ENCODE peak calls at places on chromosomes 5 and 9, in nine cellular contexts. One of them, this sample, is unnamed.

GRCh38 chr5:67815455-67816391 is 399.8 kb upstream of the PIK3R1 start:
- DNase-seq in A549: no peak
- DNase-seq in tibial nerve: peak; percentile 56
- DNase-seq in stomach: no peak
- DNase-seq in gastrocnemius medialis: peak; percentile 28
- DNase-seq in upper lobe of left lung: no peak
- DNase-seq in erythroblast: peak; percentile 82
- DNase-seq in transverse colon: no peak
- DNase-seq in thyroid gland: no peak
- DNase-seq in this sample: no peak

GRCh38 chr9:134410078-134410834 is 84.0 kb downstream of the RXRA start:
- DNase-seq in A549: no peak
- DNase-seq in tibial nerve: no peak
- DNase-seq in stomach: peak; percentile 81
- DNase-seq in gastrocnemius medialis: peak; percentile 92
- DNase-seq in upper lobe of left lung: peak; percentile 94
- DNase-seq in erythroblast: no peak
- DNase-seq in transverse colon: peak; percentile 58
- DNase-seq in thyroid gland: peak; percentile 53
- DNase-seq in this sample: no peak

GRCh38 chr5:81408496-81408895 is 14.6 kb upstream of the ACOT12 start:
- DNase-seq in A549: no peak
- DNase-seq in tibial nerve: no peak
- DNase-seq in stomach: no peak
- DNase-seq in gastrocnemius medialis: no peak
- DNase-seq in upper lobe of left lung: no peak
- DNase-seq in erythroblast: no peak
- DNase-seq in transverse colon: no peak
- DNase-seq in thyroid gland: no peak
- DNase-seq in this sample: no peak

GRCh38 chr5:132013711-132014110 is 2.3 kb upstream of the ACSL6 start:
- DNase-seq in A549: no peak
- DNase-seq in tibial nerve: no peak
- DNase-seq in stomach: no peak
- DNase-seq in gastrocnemius medialis: peak; percentile 1
- DNase-seq in upper lobe of left lung: peak; percentile 10
- DNase-seq in erythroblast: no peak
- DNase-seq in transverse colon: peak; percentile 2
- DNase-seq in thyroid gland: no peak
- DNase-seq in this sample: no peak

GRCh38 chr9:132039284-132039683 is 40.4 kb downstream of the MED27 start:
- DNase-seq in A549: no peak
- DNase-seq in tibial nerve: no peak
- DNase-seq in stomach: no peak
- DNase-seq in gastrocnemius medialis: no peak
- DNase-seq in upper lobe of left lung: no peak
- DNase-seq in erythroblast: no peak
- DNase-seq in transverse colon: no peak
- DNase-seq in thyroid gland: no peak
- DNase-seq in this sample: no peak

GRCh38 chr9:124348831-124349230 is 66.4 kb downstream of the PSMB7 start:
- DNase-seq in A549: no peak
- DNase-seq in tibial nerve: no peak
- DNase-seq in stomach: no peak
- DNase-seq in gastrocnemius medialis: no peak
- DNase-seq in upper lobe of left lung: no peak
- DNase-seq in erythroblast: no peak
- DNase-seq in transverse colon: no peak
- DNase-seq in thyroid gland: no peak
- DNase-seq in this sample: no peak

GRCh38 chr9:129875181-129875611 is 39.9 kb downstream of the USP20 start:
- DNase-seq in A549: no peak
- DNase-seq in tibial nerve: no peak
- DNase-seq in stomach: no peak
- DNase-seq in gastrocnemius medialis: no peak
- DNase-seq in upper lobe of left lung: no peak
- DNase-seq in erythroblast: peak; percentile 22
- DNase-seq in transverse colon: no peak
- DNase-seq in thyroid gland: no peak
- DNase-seq in this sample: no peak

GRCh38 chr5:98941131-98941883 is 12.5 kb upstream of the CHD1 start:
- DNase-seq in A549: no peak
- DNase-seq in tibial nerve: no peak
- DNase-seq in stomach: no peak
- DNase-seq in gastrocnemius medialis: no peak
- DNase-seq in upper lobe of left lung: no peak
- DNase-seq in erythroblast: no peak
- DNase-seq in transverse colon: no peak
- DNase-seq in thyroid gland: no peak
- DNase-seq in this sample: no peak

GRCh38 chr5:66477591-66477990 is 118.6 kb upstream of the MAST4 start:
- DNase-seq in A549: no peak
- DNase-seq in tibial nerve: no peak
- DNase-seq in stomach: no peak
- DNase-seq in gastrocnemius medialis: no peak
- DNase-seq in upper lobe of left lung: no peak
- DNase-seq in erythroblast: no peak
- DNase-seq in transverse colon: no peak
- DNase-seq in thyroid gland: no peak
- DNase-seq in this sample: no peak

GRCh38 chr9:98251554-98251953 is 3.9 kb downstream of the TBC1D2 start:
- DNase-seq in A549: peak; percentile 80
- DNase-seq in tibial nerve: no peak
- DNase-seq in stomach: no peak
- DNase-seq in gastrocnemius medialis: no peak
- DNase-seq in upper lobe of left lung: peak; percentile 40
- DNase-seq in erythroblast: no peak
- DNase-seq in transverse colon: no peak
- DNase-seq in thyroid gland: no peak
- DNase-seq in this sample: peak; percentile 37

GRCh38 chr9:102113191-102113590 is 374.7 kb upstream of the GRIN3A start:
- DNase-seq in A549: no peak
- DNase-seq in tibial nerve: no peak
- DNase-seq in stomach: no peak
- DNase-seq in gastrocnemius medialis: no peak
- DNase-seq in upper lobe of left lung: no peak
- DNase-seq in erythroblast: no peak
- DNase-seq in transverse colon: no peak
- DNase-seq in thyroid gland: no peak
- DNase-seq in this sample: no peak

GRCh38 chr5:50958852-50959457 is 292.5 kb downstream of the PARP8 start:
- DNase-seq in A549: peak; percentile 19
- DNase-seq in tibial nerve: peak; percentile 60
- DNase-seq in stomach: no peak
- DNase-seq in gastrocnemius medialis: no peak
- DNase-seq in upper lobe of left lung: no peak
- DNase-seq in erythroblast: peak; percentile 39
- DNase-seq in transverse colon: no peak
- DNase-seq in thyroid gland: peak; percentile 31
- DNase-seq in this sample: no peak

DNA sequence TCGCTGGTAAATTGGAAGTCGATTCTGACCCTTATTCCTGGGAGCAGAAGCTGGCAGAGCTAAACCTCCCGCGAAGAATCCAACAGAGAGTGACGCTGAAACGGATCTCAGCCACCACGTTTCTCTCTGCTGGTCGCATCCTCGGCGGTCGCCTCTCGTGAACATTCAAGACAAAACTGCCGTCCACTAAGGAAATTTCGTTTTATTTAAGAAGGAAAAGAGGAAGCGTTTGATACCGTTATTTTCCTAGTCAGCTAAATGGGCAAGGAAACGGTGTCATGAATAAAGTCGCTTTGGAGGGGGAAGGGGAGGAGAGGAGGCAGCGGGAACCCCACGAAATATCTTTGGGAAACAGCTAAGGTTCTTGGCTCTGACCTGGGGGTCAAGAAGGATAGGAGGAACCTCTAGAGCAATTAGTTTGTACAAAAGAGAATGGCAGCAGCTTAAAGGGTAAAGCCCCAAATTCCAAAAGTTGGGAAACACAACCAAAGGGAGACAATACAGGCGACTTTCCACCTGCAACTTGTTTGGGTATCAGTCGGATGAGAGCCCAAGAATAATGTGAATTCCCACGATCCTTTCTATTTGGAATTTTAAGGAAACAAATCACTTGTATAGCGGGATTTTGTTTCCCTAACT is 2.0 kb downstream of the FOXB2 start:
- DNase-seq in A549: no peak
- DNase-seq in tibial nerve: no peak
- DNase-seq in stomach: no peak
- DNase-seq in gastrocnemius medialis: no peak
- DNase-seq in upper lobe of left lung: no peak
- DNase-seq in erythroblast: peak; percentile 15
- DNase-seq in transverse colon: no peak
- DNase-seq in thyroid gland: no peak
- DNase-seq in this sample: no peak
- TF ChIP-seq POLR2A in A549: no peak
- TF ChIP-seq POLR2A in tibial nerve: no peak
- TF ChIP-seq POLR2A in stomach: no peak
- TF ChIP-seq POLR2A in gastrocnemius medialis: no peak
- TF ChIP-seq POLR2A in upper lobe of left lung: no peak
- TF ChIP-seq POLR2A in erythroblast: no peak
- TF ChIP-seq POLR2A in transverse colon: no peak
- TF ChIP-seq POLR2A in thyroid gland: no peak
- TF ChIP-seq POLR2A in this sample: no peak

DNA sequence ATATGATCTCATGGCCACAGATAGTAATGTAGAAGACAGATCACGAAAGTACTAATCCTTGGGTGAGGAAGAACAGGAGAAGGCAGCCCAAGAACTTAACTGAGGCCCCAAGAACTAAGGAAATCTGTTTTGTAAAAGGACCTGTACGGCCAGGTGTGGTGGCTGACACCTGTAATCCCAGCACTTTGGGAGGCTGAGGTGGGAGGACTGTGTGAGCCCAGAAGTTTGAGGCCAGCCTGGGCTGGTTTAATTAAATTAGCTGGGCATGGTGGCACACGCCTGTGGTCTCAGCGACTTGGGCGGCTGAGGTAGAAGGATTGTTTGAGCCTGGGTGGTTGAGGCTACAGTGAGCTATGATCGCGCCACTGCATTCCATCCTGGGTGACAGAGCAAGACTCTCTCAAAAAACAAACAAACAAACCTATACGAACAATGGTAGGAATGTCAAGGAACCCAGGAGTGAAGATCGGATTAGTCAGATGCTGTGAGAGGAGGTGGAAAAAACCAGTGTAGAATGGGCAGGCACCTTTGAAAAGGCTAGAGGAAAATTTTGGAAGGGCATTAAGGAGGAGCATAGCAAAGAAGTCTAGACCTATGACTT is 283.8 kb upstream of the DMRT1 start:
- DNase-seq in A549: peak; percentile 68
- DNase-seq in tibial nerve: no peak
- DNase-seq in stomach: no peak
- DNase-seq in gastrocnemius medialis: no peak
- DNase-seq in upper lobe of left lung: no peak
- DNase-seq in erythroblast: no peak
- DNase-seq in transverse colon: no peak
- DNase-seq in thyroid gland: no peak
- DNase-seq in this sample: no peak
- TF ChIP-seq POLR2A in A549: no peak
- TF ChIP-seq POLR2A in tibial nerve: no peak
- TF ChIP-seq POLR2A in stomach: no peak
- TF ChIP-seq POLR2A in gastrocnemius medialis: no peak
- TF ChIP-seq POLR2A in upper lobe of left lung: no peak
- TF ChIP-seq POLR2A in erythroblast: no peak
- TF ChIP-seq POLR2A in transverse colon: no peak
- TF ChIP-seq POLR2A in thyroid gland: no peak
- TF ChIP-seq POLR2A in this sample: no peak

DNA sequence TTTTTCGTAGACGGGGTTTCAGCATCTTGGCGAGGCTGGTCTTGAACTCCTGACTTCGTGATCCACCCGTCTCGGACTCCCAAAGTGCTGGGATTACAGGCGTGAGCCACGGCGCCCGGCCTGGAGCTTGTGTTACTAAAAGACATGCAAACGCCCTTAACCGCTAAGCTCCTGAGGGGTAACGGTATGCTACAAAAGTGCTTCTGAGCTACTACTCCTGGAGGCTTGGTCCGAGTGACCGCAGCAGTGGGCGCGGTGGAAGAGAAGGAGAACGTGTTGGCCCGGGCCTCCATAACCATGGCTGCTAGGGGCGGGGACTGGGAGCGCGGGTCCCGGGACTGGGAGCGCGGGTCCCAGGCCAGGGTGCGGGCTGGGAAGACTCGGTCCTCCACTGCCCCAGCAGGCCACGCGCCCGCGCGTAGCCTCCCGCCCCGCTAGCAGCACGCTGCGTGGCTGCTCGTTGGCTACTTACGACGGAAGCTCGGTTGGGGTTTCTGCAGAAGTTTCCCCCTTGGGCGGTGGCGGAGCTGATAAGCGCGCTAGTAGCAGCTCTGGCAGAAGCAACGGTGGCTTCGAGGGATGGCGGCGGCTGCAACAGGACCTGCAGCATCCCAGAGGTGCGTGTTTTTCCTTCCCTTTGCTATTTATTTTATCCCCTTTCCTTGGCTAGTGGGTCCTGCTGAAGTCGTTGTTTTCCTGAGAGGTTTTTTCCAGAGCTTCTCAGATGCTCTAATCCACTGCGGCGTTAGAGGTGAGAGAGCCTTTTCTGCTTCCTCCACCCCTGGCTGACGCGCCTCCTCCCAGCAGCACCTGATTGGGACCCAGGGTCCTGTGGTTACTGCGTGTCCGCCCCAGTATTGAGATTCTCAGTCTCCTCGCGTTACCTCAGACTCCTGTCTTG is 69.3 kb upstream of the CCDC180 start:
- DNase-seq in A549: peak; percentile 65
- DNase-seq in tibial nerve: peak; percentile 68
- DNase-seq in stomach: peak; percentile 76
- DNase-seq in gastrocnemius medialis: peak; percentile 57
- DNase-seq in upper lobe of left lung: peak; percentile 84
- DNase-seq in erythroblast: peak; percentile 92
- DNase-seq in transverse colon: peak; percentile 81
- DNase-seq in thyroid gland: peak; percentile 89
- DNase-seq in this sample: peak; percentile 78
- TF ChIP-seq POLR2A in A549: peak; percentile 42
- TF ChIP-seq POLR2A in tibial nerve: no peak
- TF ChIP-seq POLR2A in stomach: no peak
- TF ChIP-seq POLR2A in gastrocnemius medialis: no peak
- TF ChIP-seq POLR2A in upper lobe of left lung: no peak
- TF ChIP-seq POLR2A in erythroblast: peak; percentile 83
- TF ChIP-seq POLR2A in transverse colon: peak; percentile 60
- TF ChIP-seq POLR2A in thyroid gland: peak; percentile 48
- TF ChIP-seq POLR2A in this sample: no peak

DNA sequence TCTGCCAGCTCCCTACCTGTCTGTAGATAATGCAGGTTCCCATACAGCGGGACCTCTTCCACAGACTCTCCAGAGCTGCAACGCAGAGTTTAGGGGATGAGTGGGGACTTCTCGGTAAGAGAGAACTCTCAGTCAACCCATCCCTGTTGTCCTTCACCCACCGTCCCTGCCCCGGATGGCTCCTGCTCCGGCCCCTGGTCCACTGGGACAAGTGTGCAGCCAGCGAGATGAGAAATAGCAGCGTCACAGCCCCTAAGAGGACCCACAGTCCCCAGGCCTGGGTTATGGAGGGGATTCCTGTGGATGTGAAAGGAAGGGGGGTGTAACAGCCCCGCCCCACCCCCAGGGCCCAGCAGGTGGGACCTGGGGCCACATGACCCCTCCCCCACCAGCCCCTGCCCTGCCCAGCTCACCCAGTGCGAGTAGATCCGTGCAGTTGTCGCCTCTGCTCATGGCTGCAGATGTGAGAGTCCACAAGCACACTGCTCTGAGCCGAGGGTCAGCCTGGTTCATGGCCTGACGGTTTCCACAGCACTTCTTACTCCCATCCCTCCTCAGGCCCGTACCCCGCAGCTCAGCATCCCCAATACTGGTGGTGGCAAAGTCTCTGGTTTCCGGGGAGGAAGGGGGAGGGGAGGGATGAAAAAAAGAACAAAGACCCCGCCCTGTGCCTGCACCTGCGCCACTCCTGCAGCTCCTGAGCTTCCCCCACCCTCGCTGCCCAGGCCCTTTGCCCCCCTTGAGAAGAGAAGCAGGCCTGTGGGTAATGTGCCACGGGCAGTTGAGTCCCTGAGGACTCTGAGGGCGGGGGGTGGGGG is at the start of gene SIT1:
- DNase-seq in A549: no peak
- DNase-seq in tibial nerve: no peak
- DNase-seq in stomach: no peak
- DNase-seq in gastrocnemius medialis: no peak
- DNase-seq in upper lobe of left lung: no peak
- DNase-seq in erythroblast: no peak
- DNase-seq in transverse colon: no peak
- DNase-seq in thyroid gland: no peak
- DNase-seq in this sample: no peak
- TF ChIP-seq POLR2A in A549: no peak
- TF ChIP-seq POLR2A in tibial nerve: no peak
- TF ChIP-seq POLR2A in stomach: no peak
- TF ChIP-seq POLR2A in gastrocnemius medialis: no peak
- TF ChIP-seq POLR2A in upper lobe of left lung: no peak
- TF ChIP-seq POLR2A in erythroblast: no peak
- TF ChIP-seq POLR2A in transverse colon: no peak
- TF ChIP-seq POLR2A in thyroid gland: no peak
- TF ChIP-seq POLR2A in this sample: no peak

This sample was measured in lower leg skin.